ENCODE peak calls at places on chromosomes 2 and 18, in nine cellular contexts. One of them, this sample, is unnamed.

GRCh38 chr2:231512222-231512621 is 18.0 kb downstream of the NMUR1 start:
- DNase-seq in memory B cell: no peak
- DNase-seq in Kasumi-1: no peak
- DNase-seq in ELF-1: no peak
- DNase-seq in SW480: no peak
- DNase-seq in left ventricle myocardium inferior: no peak
- DNase-seq in retina: peak; percentile 79
- DNase-seq in substantia nigra: peak; percentile 52
- DNase-seq in esophagus squamous epithelium: no peak
- DNase-seq in this sample: no peak

GRCh38 chr2:26346454-26347053 is at the start of gene ADGRF3:
- DNase-seq in memory B cell: peak; percentile 45
- DNase-seq in Kasumi-1: peak; percentile 66
- DNase-seq in ELF-1: peak; percentile 58
- DNase-seq in SW480: peak; percentile 86
- DNase-seq in left ventricle myocardium inferior: peak; percentile 43
- DNase-seq in retina: peak; percentile 82
- DNase-seq in substantia nigra: peak; percentile 68
- DNase-seq in esophagus squamous epithelium: peak; percentile 1
- DNase-seq in this sample: peak; percentile 14

GRCh38 chr18:55559735-55560134 is 28.3 kb downstream of the TCF4 start:
- DNase-seq in memory B cell: no peak
- DNase-seq in Kasumi-1: no peak
- DNase-seq in ELF-1: no peak
- DNase-seq in SW480: no peak
- DNase-seq in left ventricle myocardium inferior: peak; percentile 23
- DNase-seq in retina: no peak
- DNase-seq in substantia nigra: no peak
- DNase-seq in esophagus squamous epithelium: no peak
- DNase-seq in this sample: no peak

GRCh38 chr2:105287692-105288091 is 41.8 kb downstream of the TGFBRAP1 start:
- DNase-seq in memory B cell: peak; percentile 4
- DNase-seq in Kasumi-1: peak; percentile 72
- DNase-seq in ELF-1: peak; percentile 47
- DNase-seq in SW480: peak; percentile 17
- DNase-seq in left ventricle myocardium inferior: no peak
- DNase-seq in retina: no peak
- DNase-seq in substantia nigra: no peak
- DNase-seq in esophagus squamous epithelium: no peak
- DNase-seq in this sample: no peak

GRCh38 chr2:46849741-46850474 is 65.7 kb downstream of the MCFD2 start:
- DNase-seq in memory B cell: no peak
- DNase-seq in Kasumi-1: no peak
- DNase-seq in ELF-1: no peak
- DNase-seq in SW480: no peak
- DNase-seq in left ventricle myocardium inferior: peak; percentile 69
- DNase-seq in retina: peak; percentile 41
- DNase-seq in substantia nigra: peak; percentile 15
- DNase-seq in esophagus squamous epithelium: no peak
- DNase-seq in this sample: no peak

GRCh38 chr2:170818294-170819104 is 1.8 kb downstream of the GAD1 start:
- DNase-seq in memory B cell: no peak
- DNase-seq in Kasumi-1: no peak
- DNase-seq in ELF-1: peak; percentile 37
- DNase-seq in SW480: no peak
- DNase-seq in left ventricle myocardium inferior: no peak
- DNase-seq in retina: peak; percentile 69
- DNase-seq in substantia nigra: no peak
- DNase-seq in esophagus squamous epithelium: no peak
- DNase-seq in this sample: no peak

GRCh38 chr2:153477641-153478288 is 797 bp downstream of the RPRM start:
- DNase-seq in memory B cell: no peak
- DNase-seq in Kasumi-1: no peak
- DNase-seq in ELF-1: peak; percentile 83
- DNase-seq in SW480: peak; percentile 5
- DNase-seq in left ventricle myocardium inferior: no peak
- DNase-seq in retina: peak; percentile 82
- DNase-seq in substantia nigra: no peak
- DNase-seq in esophagus squamous epithelium: no peak
- DNase-seq in this sample: no peak

GRCh38 chr2:101696272-101697123 is 1.0 kb upstream of the MAP4K4 start:
- DNase-seq in memory B cell: no peak
- DNase-seq in Kasumi-1: no peak
- DNase-seq in ELF-1: peak; percentile 67
- DNase-seq in SW480: peak; percentile 40
- DNase-seq in left ventricle myocardium inferior: no peak
- DNase-seq in retina: no peak
- DNase-seq in substantia nigra: no peak
- DNase-seq in esophagus squamous epithelium: no peak
- DNase-seq in this sample: no peak

GRCh38 chr2:202376460-202377307 is 557 bp downstream of the BMPR2 start:
- DNase-seq in memory B cell: no peak
- DNase-seq in Kasumi-1: peak; percentile 69
- DNase-seq in ELF-1: peak; percentile 75
- DNase-seq in SW480: peak; percentile 67
- DNase-seq in left ventricle myocardium inferior: peak; percentile 29
- DNase-seq in retina: peak; percentile 89
- DNase-seq in substantia nigra: peak; percentile 58
- DNase-seq in esophagus squamous epithelium: no peak
- DNase-seq in this sample: no peak

GRCh38 chr2:200700856-200701255 is 110.9 kb upstream of the BZW1 start:
- DNase-seq in memory B cell: no peak
- DNase-seq in Kasumi-1: no peak
- DNase-seq in ELF-1: no peak
- DNase-seq in SW480: no peak
- DNase-seq in left ventricle myocardium inferior: no peak
- DNase-seq in retina: no peak
- DNase-seq in substantia nigra: no peak
- DNase-seq in esophagus squamous epithelium: no peak
- DNase-seq in this sample: no peak

GRCh38 chr2:230473378-230473777 is 57.4 kb downstream of the SP100 start:
- DNase-seq in memory B cell: no peak
- DNase-seq in Kasumi-1: no peak
- DNase-seq in ELF-1: no peak
- DNase-seq in SW480: no peak
- DNase-seq in left ventricle myocardium inferior: no peak
- DNase-seq in retina: no peak
- DNase-seq in substantia nigra: no peak
- DNase-seq in esophagus squamous epithelium: no peak
- DNase-seq in this sample: no peak

GRCh38 chr18:10526211-10526949 is 553 bp downstream of the NAPG start:
- DNase-seq in memory B cell: peak; percentile 18
- DNase-seq in Kasumi-1: peak; percentile 34
- DNase-seq in ELF-1: peak; percentile 58
- DNase-seq in SW480: peak; percentile 52
- DNase-seq in left ventricle myocardium inferior: peak; percentile 65
- DNase-seq in retina: no peak
- DNase-seq in substantia nigra: peak; percentile 75
- DNase-seq in esophagus squamous epithelium: peak; percentile 10
- DNase-seq in this sample: no peak

GRCh38 chr2:25885933-25886332 is 7.6 kb upstream of the ASXL2 start:
- DNase-seq in memory B cell: no peak
- DNase-seq in Kasumi-1: no peak
- DNase-seq in ELF-1: no peak
- DNase-seq in SW480: peak; percentile 62
- DNase-seq in left ventricle myocardium inferior: no peak
- DNase-seq in retina: no peak
- DNase-seq in substantia nigra: no peak
- DNase-seq in esophagus squamous epithelium: no peak
- DNase-seq in this sample: no peak

GRCh38 chr18:36772339-36772738 is 56.5 kb downstream of the TPGS2 start:
- DNase-seq in memory B cell: no peak
- DNase-seq in Kasumi-1: no peak
- DNase-seq in ELF-1: no peak
- DNase-seq in SW480: no peak
- DNase-seq in left ventricle myocardium inferior: no peak
- DNase-seq in retina: no peak
- DNase-seq in substantia nigra: no peak
- DNase-seq in esophagus squamous epithelium: no peak
- DNase-seq in this sample: no peak

GRCh38 chr18:31723998-31724711 is 36.5 kb downstream of the SLC25A52 start:
- DNase-seq in memory B cell: no peak
- DNase-seq in Kasumi-1: peak; percentile 19
- DNase-seq in ELF-1: no peak
- DNase-seq in SW480: no peak
- DNase-seq in left ventricle myocardium inferior: peak; percentile 32
- DNase-seq in retina: peak; percentile 74
- DNase-seq in substantia nigra: peak; percentile 43
- DNase-seq in esophagus squamous epithelium: no peak
- DNase-seq in this sample: no peak

GRCh38 chr2:240462704-240463273 is 27.3 kb downstream of the GPC1 start:
- DNase-seq in memory B cell: no peak
- DNase-seq in Kasumi-1: no peak
- DNase-seq in ELF-1: peak; percentile 0
- DNase-seq in SW480: no peak
- DNase-seq in left ventricle myocardium inferior: no peak
- DNase-seq in retina: no peak
- DNase-seq in substantia nigra: no peak
- DNase-seq in esophagus squamous epithelium: no peak
- DNase-seq in this sample: no peak